ENCODE peak calls at places on chromosomes 3 and 15, in six cellular contexts. A is heart right ventricle, O is body of pancreas, S is OCI-LY7, N is AG04449, M is A549. G is an unnamed sample.

GRCh38 chr3:189842681-189843602 is 211.8 kb downstream of the TP63 start:
- DNase-seq in A (no peak), O (peak; percentile 20), S (no peak), N (no peak), M (no peak), G (no peak)

GRCh38 chr15:60906275-60906674 is 322.8 kb downstream of the RORA start:
- DNase-seq in A (no peak), O (no peak), S (no peak), N (no peak), M (no peak), G (no peak)

GRCh38 chr3:85090495-85090894 is 131.7 kb downstream of the CADM2 start:
- DNase-seq in A (no peak), O (no peak), S (no peak), N (no peak), M (no peak), G (no peak)

GRCh38 chr3:171890398-171890797 is 47.2 kb downstream of the TMEM212 start:
- DNase-seq in A (no peak), O (no peak), S (no peak), N (no peak), M (no peak), G (no peak)

GRCh38 chr3:195142519-195142918 is 128.4 kb downstream of the XXYLT1 start:
- DNase-seq in A (no peak), O (no peak), S (no peak), N (no peak), M (no peak), G (no peak)

GRCh38 chr3:25448750-25449684 is 21.0 kb downstream of the RARB start:
- DNase-seq in A (peak; percentile 92), O (peak; percentile 75), S (no peak), N (no peak), M (no peak), G (no peak)

GRCh38 chr15:89326316-89326715 is 8.3 kb downstream of the POLG start:
- DNase-seq in A (no peak), O (no peak), S (peak; percentile 31), N (no peak), M (no peak), G (no peak)

GRCh38 chr15:28129261-28129848 is 30.2 kb upstream of the OCA2 start:
- DNase-seq in A (no peak), O (no peak), S (no peak), N (no peak), M (no peak), G (no peak)

GRCh38 chr15:73156431-73157191 is 104.3 kb downstream of the NEO1 start:
- DNase-seq in A (no peak), O (no peak), S (no peak), N (no peak), M (no peak), G (no peak)

GRCh38 chr3:196122021-196122687 is 40.3 kb upstream of the TFRC start:
- DNase-seq in A (no peak), O (no peak), S (no peak), N (no peak), M (no peak), G (no peak)

GRCh38 chr15:35697549-35698299 is 151.8 kb upstream of the DPH6 start:
- DNase-seq in A (no peak), O (peak; percentile 21), S (no peak), N (no peak), M (peak; percentile 1), G (no peak)

GRCh38 chr15:78732634-78733033 is 78.6 kb downstream of the ADAMTS7 start:
- DNase-seq in A (no peak), O (no peak), S (no peak), N (no peak), M (no peak), G (no peak)

DNA sequence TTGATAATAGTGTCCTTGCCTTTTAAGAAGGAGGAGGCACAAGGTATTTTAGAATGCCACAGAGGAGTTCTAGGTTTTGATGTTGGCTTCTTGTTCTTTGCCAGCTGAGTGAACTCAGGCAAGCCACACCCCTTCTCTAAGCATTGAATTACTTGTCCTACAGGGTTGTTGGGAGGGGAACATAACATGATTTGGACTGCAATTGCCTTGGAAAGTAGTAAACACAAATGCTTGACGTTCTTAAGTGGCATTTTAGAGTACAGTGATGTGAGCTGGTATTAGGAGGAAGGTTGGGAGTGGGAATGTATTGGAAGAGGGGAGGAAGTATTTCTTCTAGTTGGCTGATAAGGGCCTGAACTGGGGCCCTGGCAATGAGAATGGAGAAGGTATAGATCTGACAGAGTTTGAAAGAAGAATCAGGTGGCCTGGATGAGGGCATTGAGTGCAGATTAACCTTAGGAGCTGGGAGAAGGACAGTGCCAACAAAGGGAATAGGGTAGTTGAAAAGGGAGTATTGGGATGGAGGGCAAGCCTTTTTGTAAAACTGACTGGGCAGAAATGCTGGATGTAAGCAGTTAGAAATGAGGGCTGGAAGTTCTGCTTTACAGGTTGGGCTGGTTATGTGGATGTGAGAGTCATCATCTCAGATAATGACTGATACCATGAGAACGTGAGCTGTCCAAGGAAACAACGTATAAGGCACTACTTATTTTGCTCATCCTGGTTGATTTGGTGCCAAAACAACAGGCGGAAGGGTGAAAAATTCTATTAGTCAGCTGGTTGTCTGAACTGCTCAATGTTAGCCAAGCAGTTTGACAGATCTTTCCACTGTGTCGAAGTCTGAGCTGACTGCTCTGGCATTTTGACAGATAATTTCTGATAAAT is 16.7 kb downstream of the KAT2B start:
- DNase-seq in A (no peak), O (no peak), S (no peak), N (no peak), M (no peak), G (peak; percentile 83)
- H3K4me3 ChIP-seq in A (no peak overlapping the region), O (no peak overlapping the region), S (no peak overlapping the region), N (no peak overlapping the region), M (no peak overlapping the region), G (no peak overlapping the region)

DNA sequence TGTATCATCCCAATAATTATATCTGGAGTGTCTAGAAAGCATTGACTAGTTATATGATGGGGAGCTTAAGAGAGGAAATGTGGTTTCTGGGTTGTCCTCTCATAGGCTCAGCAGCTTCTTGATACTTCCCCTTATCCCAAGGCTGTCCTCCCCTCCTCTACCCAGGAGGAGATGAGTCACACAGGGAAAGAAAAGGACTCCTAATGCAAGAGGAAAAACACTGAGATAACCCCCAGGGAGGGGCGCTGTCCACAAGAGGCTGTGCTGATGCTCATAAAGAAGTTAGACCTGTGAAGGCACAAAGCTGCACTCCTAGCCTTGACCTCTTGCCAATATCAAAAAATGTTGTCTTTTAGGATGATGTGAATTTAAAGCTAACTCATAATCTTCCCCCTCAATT is 28.8 kb upstream of the GYG1 start:
- DNase-seq in A (no peak), O (no peak), S (peak; percentile 7), N (peak; percentile 54), M (peak; percentile 40), G (peak; percentile 49)
- TF ChIP-seq CTCF in A (no peak), O (no peak), S (peak; percentile 29), N (peak; percentile 27), M (peak; percentile 26), G (peak; percentile 54)

DNA sequence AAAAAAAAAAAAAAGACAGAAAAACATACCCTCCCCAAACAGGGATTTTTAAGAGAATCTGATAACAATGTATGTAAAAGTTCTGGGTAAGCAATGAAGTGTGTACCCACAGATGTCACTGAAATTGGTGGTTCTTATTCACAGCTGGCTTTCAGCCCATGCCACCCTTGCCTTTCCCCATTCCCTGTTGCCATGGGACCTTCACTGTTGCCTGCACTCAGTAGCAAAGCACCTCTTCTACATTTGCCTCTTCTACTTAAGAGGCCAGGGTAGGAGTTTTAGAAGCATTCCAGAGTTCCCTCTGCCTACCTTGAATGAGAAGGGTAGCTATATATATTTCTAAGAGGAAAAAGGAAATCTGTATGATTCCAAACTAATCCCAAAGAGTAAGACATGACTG is 57.4 kb downstream of the FMN1 start:
- DNase-seq in A (no peak), O (no peak), S (no peak), N (no peak), M (no peak), G (no peak)
- H3K4me3 ChIP-seq in A (no peak overlapping the region), O (no peak overlapping the region), S (no peak overlapping the region), N (no peak overlapping the region), M (no peak overlapping the region), G (no peak overlapping the region)

DNA sequence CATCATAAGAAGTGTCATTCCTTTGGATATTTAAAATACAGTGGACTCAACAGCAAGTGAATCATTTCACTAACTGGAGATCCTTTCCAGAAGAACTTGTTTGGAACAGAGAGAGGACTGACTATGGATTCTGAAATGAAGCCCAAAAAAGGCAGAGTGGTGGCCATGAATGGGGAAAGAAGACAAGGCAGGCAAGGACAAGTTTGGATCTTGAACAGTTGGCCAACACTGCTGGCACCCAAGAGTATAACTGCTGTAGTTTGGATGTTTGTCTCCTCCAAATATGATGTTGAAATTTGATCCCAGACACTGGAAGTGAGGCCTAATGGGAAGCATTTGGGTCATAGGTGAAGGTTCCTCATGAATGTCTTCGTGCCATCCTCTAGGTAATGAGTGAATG is 686.9 kb downstream of the GRM7 start:
- DNase-seq in A (no peak), O (no peak), S (no peak), N (no peak), M (no peak), G (no peak)
- TF ChIP-seq CTCF in A (no peak), O (no peak), S (no peak), N (no peak), M (no peak), G (no peak)

DNA sequence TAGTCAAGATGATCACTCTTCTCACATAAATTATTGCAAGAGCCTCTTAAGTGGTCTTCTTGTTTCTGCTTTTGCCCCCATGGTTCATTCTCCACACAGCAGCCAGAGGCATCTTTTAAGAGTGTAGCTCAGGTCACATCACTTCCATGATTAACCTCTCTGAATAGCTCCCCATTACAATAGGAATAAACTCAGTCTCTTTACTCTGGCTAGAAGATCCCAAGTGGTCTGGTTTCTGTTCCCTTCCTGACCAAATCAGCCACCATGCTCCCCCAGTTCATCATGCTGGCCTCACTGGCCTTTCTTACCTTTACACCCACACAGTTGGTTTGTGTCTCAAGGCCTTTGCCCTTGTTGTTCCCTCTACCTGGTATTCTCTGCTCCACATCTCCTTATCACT is 8.2 kb downstream of the HHATL start:
- DNase-seq in A (no peak), O (no peak), S (no peak), N (no peak), M (no peak), G (no peak)
- H3K4me3 ChIP-seq in A (no peak overlapping the region), O (no peak overlapping the region), S (no peak overlapping the region), N (no peak overlapping the region), M (no peak overlapping the region), G (no peak overlapping the region)